ENCODE peak calls at places on chromosomes 7 and 10, in seven cellular contexts. G is HT1080; U is fibroblast of lung; V is memory B cell; F is activated CD4-positive, alpha-beta T cell treated with anti-CD3 and anti-CD28 coated beads for 4 hours; Z is NCI-H748 treated with DMSO at 0.1 percent for 48 hours; P is lung. E is an unnamed sample.

GRCh38 chr10:75197066-75197465 is 13.5 kb upstream of the VDAC2 start:
- DNase-seq in Z (no peak), G (no peak), P (no peak), F (no peak), V (no peak), U (no peak), E (no peak)

GRCh38 chr10:12389154-12389734 is 39.9 kb downstream of the CAMK1D start:
- DNase-seq in F (no peak), V (no peak), G (no peak), Z (no peak), P (peak), U (no peak), E (no peak)

GRCh38 chr10:6017781-6018354 is 40.5 kb upstream of the IL15RA start:
- DNase-seq in U (no peak), Z (no peak), G (no peak), F (no peak), V (no peak), P (no peak), E (no peak)

GRCh38 chr10:118374404-118374803 is 32.3 kb upstream of the FAM204A start:
- DNase-seq in Z (no peak), F (no peak), P (no peak), U (no peak), G (peak), V (no peak), E (no peak)

GRCh38 chr10:49257159-49257558 is 41.8 kb upstream of the C10orf71 start:
- DNase-seq in P (no peak), G (no peak), V (no peak), Z (no peak), U (no peak), F (no peak), E (no peak)

GRCh38 chr7:46853451-46853850 is 728.5 kb downstream of the TNS3 start:
- DNase-seq in Z (no peak), G (no peak), F (no peak), V (no peak), P (no peak), U (no peak), E (no peak)

GRCh38 chr7:94810496-94810895 is 96.9 kb upstream of the PPP1R9A start:
- DNase-seq in F (no peak), U (no peak), P (no peak), V (no peak), G (peak), Z (no peak), E (no peak)

GRCh38 chr7:50791363-50791762 is 8.7 kb upstream of the GRB10 start:
- DNase-seq in F (no peak), P (no peak), Z (no peak), U (no peak), G (no peak), V (no peak), E (no peak)

GRCh38 chr10:21329995-21330627 is 195.4 kb downstream of the SKIDA1 start:
- DNase-seq in G (peak), F (no peak), Z (no peak), U (peak), P (peak), V (no peak), E (no peak)

GRCh38 chr10:98373691-98374090 is 41.3 kb downstream of the PYROXD2 start:
- DNase-seq in V (no peak), U (no peak), G (no peak), P (no peak), Z (no peak), F (no peak), E (no peak)

GRCh38 chr10:126084369-126084768 is 188.0 kb downstream of the FANK1 start:
- DNase-seq in P (no peak), V (no peak), F (no peak), U (no peak), G (no peak), Z (no peak), E (no peak)

GRCh38 chr7:157495594-157495993 is 158.8 kb downstream of the DNAJB6 start:
- DNase-seq in Z (no peak), V (no peak), U (no peak), G (no peak), P (no peak), F (no peak), E (no peak)

GRCh38 chr7:135245226-135245625 is 11.6 kb downstream of the STRA8 start:
- DNase-seq in F (no peak), G (no peak), V (no peak), P (no peak), U (no peak), Z (no peak), E (no peak)

GRCh38 chr10:4344544-4344994 is 481.4 kb upstream of the AKR1E2 start:
- DNase-seq in U (peak), P (peak), G (peak), V (no peak), Z (no peak), F (peak), E (peak)

GRCh38 chr7:80542398-80542797 is 30.5 kb upstream of the GNAT3 start:
- DNase-seq in F (no peak), G (peak), P (no peak), V (no peak), Z (no peak), U (peak), E (no peak)

GRCh38 chr10:97547889-97548485 is 24.6 kb upstream of the ANKRD2 start:
- DNase-seq in P (no peak), F (no peak), Z (no peak), V (no peak), U (no peak), G (peak), E (no peak)

GRCh38 chr7:142478479-142479220 is 220.8 kb upstream of the PRSS58 start:
- DNase-seq in Z (peak), G (peak), V (no peak), F (peak), U (peak), P (no peak), E (no peak)

GRCh38 chr7:139914306-139914747 is 85.3 kb downstream of the TBXAS1 start:
- DNase-seq in P (no peak), U (peak), V (no peak), Z (no peak), G (peak), F (no peak), E (no peak)